ENCODE peak calls at places on chromosomes 16 and 17, in six cellular contexts. C is kidney, P is nephron progenitor cell, S is GM23338, O is AG10803, A is mesothelial cell of epicardium. V is an unnamed sample.

GRCh38 chr17:29070795-29071194 is 27.9 kb downstream of the PIPOX start:
- DNase-seq in C (no peak), P (no peak), S (no peak), O (no peak), A (no peak), V (no peak)

GRCh38 chr16:10493276-10493675 is 87.1 kb downstream of the EMP2 start:
- DNase-seq in C (no peak), P (no peak), S (no peak), O (peak), A (no peak), V (peak)

GRCh38 chr16:49557070-49557446 is 183.5 kb downstream of the C16orf78 start:
- DNase-seq in C (no peak), P (peak), S (peak), O (no peak), A (no peak), V (no peak)

GRCh38 chr17:62565817-62566216 is 61.7 kb upstream of the MRC2 start:
- DNase-seq in C (no peak), P (no peak), S (no peak), O (peak), A (no peak), V (peak)

GRCh38 chr17:80374039-80374731 is 40.8 kb upstream of the ENDOV start:
- DNase-seq in C (no peak), P (no peak), S (no peak), O (no peak), A (no peak), V (no peak)

GRCh38 chr16:69169607-69170352 is 17.2 kb upstream of the SNTB2 start:
- DNase-seq in C (no peak), P (no peak), S (no peak), O (no peak), A (no peak), V (no peak)

GRCh38 chr16:76428858-76429257 is 151.7 kb downstream of the CNTNAP4 start:
- DNase-seq in C (no peak), P (no peak), S (no peak), O (no peak), A (no peak), V (peak)

GRCh38 chr17:74737299-74738050 is 419 bp downstream of the RAB37 start:
- DNase-seq in C (no peak), P (peak), S (peak), O (no peak), A (no peak), V (peak)

GRCh38 chr16:54400261-54400660 is 113.7 kb upstream of the IRX3 start:
- DNase-seq in C (no peak), P (no peak), S (no peak), O (no peak), A (no peak), V (no peak)

DNA sequence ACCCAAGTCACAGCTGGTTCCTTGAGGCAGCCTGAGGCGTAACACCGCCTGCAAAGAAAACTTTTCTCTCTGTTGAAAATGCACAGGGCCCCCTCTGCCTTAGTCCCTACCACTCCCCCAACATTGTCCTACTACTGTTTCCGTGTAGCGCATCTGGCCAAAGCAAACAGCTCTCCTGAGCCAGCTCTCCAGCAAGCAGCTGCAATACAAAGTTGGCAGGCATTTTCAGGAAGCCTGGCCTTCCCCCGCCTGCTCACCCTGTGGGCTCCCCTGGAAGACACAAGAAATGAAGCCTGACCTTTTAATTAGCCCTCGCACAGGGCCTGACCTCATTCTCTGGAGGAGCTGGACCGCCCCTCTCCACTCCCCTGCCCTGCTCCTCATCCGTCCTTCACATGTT is 66.7 kb downstream of the SOX9 start:
- DNase-seq in C (peak), P (peak), S (no peak), O (no peak), A (no peak), V (peak)
- TF ChIP-seq CTCF in C (no peak), P (no peak), S (no peak), O (no peak), A (no peak), V (no peak)

DNA sequence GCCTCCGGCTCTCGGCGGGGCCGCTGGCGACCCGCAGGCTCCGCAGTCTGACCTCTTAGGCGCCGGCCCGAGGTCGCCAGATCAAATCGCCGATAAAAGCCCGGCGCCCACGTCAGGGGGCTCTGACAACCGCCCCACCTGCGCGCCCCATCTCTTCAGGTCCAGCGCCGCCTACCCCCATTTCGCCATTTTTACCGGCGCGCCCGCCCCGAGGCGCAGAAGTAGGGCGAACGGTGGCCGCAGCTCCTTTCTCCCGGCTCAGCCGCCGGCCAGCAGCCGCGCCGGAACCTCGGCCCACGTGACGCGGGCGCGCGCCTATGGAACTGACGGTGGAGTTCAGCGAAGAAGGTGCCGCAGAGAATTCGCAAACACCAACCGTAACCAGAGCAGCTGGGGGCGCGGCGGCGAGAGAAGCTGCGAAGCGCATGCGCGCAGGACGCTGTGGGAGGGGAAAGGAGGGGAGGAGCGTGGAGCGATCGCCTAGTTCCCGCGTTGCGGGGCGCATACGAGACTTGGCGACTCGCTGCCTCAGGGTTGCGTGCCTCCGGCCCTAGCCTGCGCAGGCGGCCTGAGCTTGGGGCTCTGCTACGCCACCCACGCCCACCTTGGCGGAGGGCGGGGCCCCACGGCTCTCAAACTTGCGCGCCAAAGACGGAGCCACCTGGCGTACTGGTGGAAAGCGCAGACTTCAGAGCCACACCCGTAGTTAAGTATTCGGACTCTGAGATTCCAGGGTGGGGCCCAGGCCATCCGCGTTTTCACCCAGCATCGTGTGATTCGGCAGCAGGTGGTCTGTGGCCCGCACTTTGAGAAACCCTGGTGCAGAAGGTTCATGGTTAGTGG is at the start of gene TRIM37:
- DNase-seq in C (peak), P (peak), S (peak), O (peak), A (peak), V (peak)
- TF ChIP-seq CTCF in C (no peak), P (no peak), S (no peak), O (no peak), A (no peak), V (no peak)

GRCh38 chr16:1344499-1344898 is 7.2 kb downstream of the TSR3 start:
- DNase-seq in C (no peak), P (no peak), S (no peak), O (no peak), A (no peak), V (no peak)
- TF ChIP-seq CTCF in C (no peak), P (no peak), S (no peak), O (no peak), A (no peak), V (no peak)

GRCh38 chr17:69672924-69673323 is 258.4 kb downstream of the MAP2K6 start:
- DNase-seq in C (no peak), P (no peak), S (no peak), O (peak), A (no peak), V (peak)

GRCh38 chr17:69679839-69680238 is 265.3 kb downstream of the MAP2K6 start:
- DNase-seq in C (no peak), P (no peak), S (no peak), O (no peak), A (no peak), V (no peak)

DNA sequence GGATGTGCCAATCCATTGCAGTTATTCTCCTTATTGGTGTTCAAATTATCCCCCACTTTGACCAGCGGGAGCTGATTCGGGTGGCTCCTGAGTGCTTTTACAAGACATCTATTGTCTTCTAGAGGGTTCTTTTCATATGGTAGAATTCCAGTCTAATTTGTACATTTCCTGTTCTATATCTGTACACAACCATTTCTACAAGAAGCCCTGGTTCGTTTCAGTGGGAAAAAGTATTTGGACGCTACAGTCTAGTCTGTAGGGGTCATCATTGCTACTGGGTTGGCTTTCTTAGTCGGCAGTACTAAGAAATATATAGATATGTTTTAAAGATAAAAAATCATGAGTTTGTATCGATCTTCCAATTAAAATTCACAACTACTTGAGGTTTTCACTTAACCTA is 262.6 kb downstream of the MAP2K6 start:
- DNase-seq in C (no peak), P (no peak), S (no peak), O (no peak), A (no peak), V (peak)
- TF ChIP-seq CTCF in C (peak), P (no peak), S (no peak), O (no peak), A (no peak), V (no peak)

GRCh38 chr16:84397090-84397489 is 28.8 kb downstream of the ATP2C2 start:
- DNase-seq in C (peak), P (no peak), S (peak), O (no peak), A (no peak), V (no peak)
- TF ChIP-seq CTCF in C (no peak), P (no peak), S (peak), O (peak), A (peak), V (peak)

GRCh38 chr16:67456383-67457140 is 24.4 kb downstream of the ATP6V0D1 start:
- DNase-seq in C (no peak), P (no peak), S (peak), O (peak), A (no peak), V (peak)
- TF ChIP-seq CTCF in C (no peak), P (peak), S (peak), O (peak), A (no peak), V (peak)

GRCh38 chr16:47036201-47036600 is 62.7 kb upstream of the DNAJA2 start:
- DNase-seq in C (no peak), P (no peak), S (no peak), O (no peak), A (no peak), V (no peak)
- TF ChIP-seq CTCF in C (no peak), P (no peak), S (no peak), O (peak), A (no peak), V (no peak)

DNA sequence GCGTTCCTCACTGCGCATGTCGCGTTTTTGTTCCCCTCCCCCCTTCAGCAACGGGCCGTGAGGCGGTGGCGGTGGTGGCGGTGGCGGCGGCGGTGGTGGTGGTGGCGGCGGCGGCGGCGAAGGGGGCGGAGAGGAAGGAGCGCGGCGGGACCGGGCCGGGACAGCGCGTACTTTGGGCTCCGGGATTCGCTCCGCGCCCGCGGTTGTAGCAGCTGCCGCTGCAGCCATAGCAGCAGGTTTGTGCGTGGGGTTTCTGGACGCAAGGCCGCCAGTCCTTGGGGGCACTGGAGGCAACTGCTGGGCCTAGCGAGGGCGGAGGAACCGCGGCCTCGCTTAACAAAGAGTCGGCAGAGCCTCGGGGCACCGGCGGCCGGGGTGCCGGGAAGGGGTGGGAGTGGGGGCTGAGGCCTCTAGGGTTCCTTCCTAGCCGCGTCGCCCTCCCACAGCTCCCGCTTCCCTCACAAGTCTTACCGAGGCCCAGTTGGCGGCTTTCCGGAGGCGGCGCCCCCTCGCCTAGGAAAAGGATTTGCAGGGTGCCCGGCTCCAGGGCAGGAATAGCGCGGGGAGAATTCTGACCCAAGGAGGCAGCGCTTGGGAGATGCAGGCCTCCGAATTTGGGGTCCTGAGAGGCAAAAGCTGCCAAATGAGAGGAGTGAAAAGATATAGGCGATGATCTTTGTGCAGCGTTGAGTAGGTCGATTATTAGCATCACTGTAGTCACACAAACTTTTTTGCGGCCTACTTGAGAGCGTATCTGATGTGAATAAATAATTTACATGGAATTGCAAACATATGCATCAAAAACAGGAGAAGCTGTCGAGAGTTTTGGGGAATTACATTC is at the start of gene DDX42:
- DNase-seq in C (peak), P (peak), S (peak), O (peak), A (peak), V (peak)
- TF ChIP-seq CTCF in C (peak), P (no peak), S (peak), O (no peak), A (no peak), V (no peak)

DNA sequence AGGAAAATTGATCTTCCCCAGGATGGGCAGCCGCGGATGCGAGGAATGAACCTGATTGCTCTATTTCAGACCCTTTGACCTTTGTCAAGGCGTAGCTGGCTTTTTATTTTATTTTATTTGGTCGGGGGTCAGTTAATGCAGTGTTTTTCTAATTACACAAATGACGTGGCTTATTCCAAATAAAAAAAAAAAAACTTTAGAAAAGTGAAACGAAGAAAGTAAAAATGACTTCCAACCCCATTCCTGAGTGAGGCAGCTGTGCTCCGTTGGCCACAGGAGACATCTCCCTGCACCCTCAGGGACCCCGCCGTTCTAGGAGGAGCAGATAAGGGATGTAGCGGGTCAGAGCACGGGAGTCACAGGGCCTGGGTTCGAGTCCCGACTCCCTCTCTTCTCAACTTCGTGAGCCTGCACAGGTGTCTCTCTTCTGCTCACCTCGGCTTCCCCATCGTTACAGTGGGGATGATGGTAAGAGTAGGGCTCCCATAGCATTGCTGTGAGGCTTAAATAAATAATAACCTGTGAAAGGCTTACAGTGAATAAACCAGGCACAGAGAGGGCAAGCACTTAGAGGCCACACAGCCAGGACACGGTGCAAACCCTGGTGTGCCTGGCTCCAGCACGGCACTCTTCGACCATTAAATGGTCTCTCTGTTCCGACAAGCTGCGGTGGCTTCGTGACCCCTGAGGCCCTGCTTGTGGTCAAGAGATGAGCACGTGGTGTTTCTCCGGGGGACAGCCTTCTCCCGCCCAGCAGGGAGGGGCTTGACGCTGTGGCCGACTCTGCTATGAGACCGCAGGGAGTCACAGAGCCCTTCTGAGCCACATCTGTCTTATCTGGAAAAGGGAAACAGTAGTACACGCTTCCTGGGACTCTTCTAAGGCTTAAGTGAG is 10.2 kb downstream of the FOXF1 start:
- DNase-seq in C (peak), P (no peak), S (no peak), O (no peak), A (no peak), V (no peak)
- TF ChIP-seq CTCF in C (no peak), P (no peak), S (no peak), O (no peak), A (peak), V (no peak)

DNA sequence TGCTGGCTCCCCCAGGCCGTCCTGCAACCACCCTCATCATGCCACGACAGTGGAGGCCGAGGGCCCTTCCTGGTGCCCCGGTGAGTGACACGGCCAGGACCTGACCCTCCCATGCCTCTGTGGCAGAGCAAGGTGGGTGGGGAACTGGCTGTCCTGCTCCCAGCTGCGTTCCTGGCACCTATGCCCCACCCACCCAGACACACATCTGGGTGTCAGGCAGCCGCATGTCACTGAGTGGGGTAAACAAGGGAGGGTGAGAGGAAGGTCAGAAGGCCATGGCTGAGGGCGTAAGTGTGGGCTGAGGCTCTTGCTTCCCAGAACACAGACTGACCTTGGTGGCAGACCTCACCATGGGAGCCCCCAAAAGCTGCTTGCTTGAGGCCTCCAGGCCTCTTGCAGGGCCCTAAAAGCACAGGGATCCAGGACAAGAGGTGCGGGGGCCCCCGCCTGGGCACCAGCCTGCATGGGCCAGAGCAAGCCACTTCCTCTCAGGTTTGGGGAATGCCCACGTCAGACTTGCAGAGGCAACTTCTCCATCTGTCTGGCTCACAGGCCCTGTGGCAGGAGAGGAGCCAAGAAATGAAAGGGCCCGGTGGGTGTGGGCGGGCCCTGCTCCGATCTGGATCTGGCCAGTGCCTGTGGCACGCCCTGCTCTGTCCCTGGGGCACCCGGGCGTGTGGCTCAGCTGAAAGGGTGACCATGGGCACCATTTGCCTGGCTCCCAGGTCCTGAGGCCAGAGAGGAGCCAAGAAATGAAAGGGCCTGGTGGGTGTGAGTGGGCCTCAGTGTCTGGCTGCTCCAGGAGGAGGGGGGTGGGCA is 3.9 kb upstream of the CCDC57 start:
- DNase-seq in C (peak), P (no peak), S (no peak), O (peak), A (no peak), V (peak)
- TF ChIP-seq CTCF in C (no peak), P (no peak), S (no peak), O (no peak), A (no peak), V (no peak)